ENCODE peak calls at places on chromosomes 4 and X, in five cellular contexts. One of them, this sample, is unnamed.

GRCh38 chr4:19659131-19659530 is 592.6 kb upstream of the SLIT2 start:
- DNase-seq in SK-N-SH: no peak
- DNase-seq in K562: no peak
- DNase-seq in GM12878: no peak
- DNase-seq in HepG2: no peak
- DNase-seq in this sample: no peak

GRCh38 chr4:112348488-112349158 is 51.5 kb downstream of the ALPK1 start:
- DNase-seq in SK-N-SH: peak; percentile 57
- DNase-seq in K562: peak; percentile 14
- DNase-seq in GM12878: no peak
- DNase-seq in HepG2: peak; percentile 65
- DNase-seq in this sample: no peak

GRCh38 chr4:161822174-161822573 is 341.6 kb downstream of the FSTL5 start:
- DNase-seq in SK-N-SH: no peak
- DNase-seq in K562: no peak
- DNase-seq in GM12878: no peak
- DNase-seq in HepG2: no peak
- DNase-seq in this sample: no peak

GRCh38 chrX:9204560-9204959 is 170.6 kb upstream of the FAM9B start:
- DNase-seq in SK-N-SH: no peak
- DNase-seq in K562: no peak
- DNase-seq in GM12878: no peak
- DNase-seq in HepG2: no peak
- DNase-seq in this sample: no peak

GRCh38 chrX:100600769-100601168 is 16.0 kb downstream of the TNMD start:
- DNase-seq in SK-N-SH: no peak
- DNase-seq in K562: no peak
- DNase-seq in GM12878: no peak
- DNase-seq in HepG2: no peak
- DNase-seq in this sample: no peak

GRCh38 chr4:124095596-124095995 is 616.9 kb downstream of the ANKRD50 start:
- DNase-seq in SK-N-SH: no peak
- DNase-seq in K562: no peak
- DNase-seq in GM12878: no peak
- DNase-seq in HepG2: no peak
- DNase-seq in this sample: no peak

GRCh38 chr4:3307891-3308575 is 15.2 kb downstream of the RGS12 start:
- DNase-seq in SK-N-SH: no peak
- DNase-seq in K562: no peak
- DNase-seq in GM12878: no peak
- DNase-seq in HepG2: no peak
- DNase-seq in this sample: no peak

GRCh38 chr4:156098846-156099245 is 145.2 kb upstream of the CTSO start:
- DNase-seq in SK-N-SH: no peak
- DNase-seq in K562: no peak
- DNase-seq in GM12878: no peak
- DNase-seq in HepG2: no peak
- DNase-seq in this sample: no peak

GRCh38 chr4:32136081-32136787 is 1416.1 kb downstream of the PCDH7 start:
- DNase-seq in SK-N-SH: no peak
- DNase-seq in K562: no peak
- DNase-seq in GM12878: no peak
- DNase-seq in HepG2: no peak
- DNase-seq in this sample: no peak

GRCh38 chrX:97267376-97267775 is 383.7 kb downstream of the RPA4 start:
- DNase-seq in SK-N-SH: no peak
- DNase-seq in K562: no peak
- DNase-seq in GM12878: no peak
- DNase-seq in HepG2: no peak
- DNase-seq in this sample: no peak

GRCh38 chr4:167903291-167903721 is 189.0 kb upstream of the ANXA10 start:
- DNase-seq in SK-N-SH: no peak
- DNase-seq in K562: no peak
- DNase-seq in GM12878: no peak
- DNase-seq in HepG2: no peak
- DNase-seq in this sample: no peak

GRCh38 chr4:74278490-74278889 is 29.8 kb upstream of the EPGN start:
- DNase-seq in SK-N-SH: no peak
- DNase-seq in K562: peak; percentile 18
- DNase-seq in GM12878: no peak
- DNase-seq in HepG2: no peak
- DNase-seq in this sample: no peak

GRCh38 chr4:71296945-71297344 is 41.9 kb upstream of the SLC4A4 start:
- DNase-seq in SK-N-SH: no peak
- DNase-seq in K562: no peak
- DNase-seq in GM12878: no peak
- DNase-seq in HepG2: no peak
- DNase-seq in this sample: no peak

GRCh38 chrX:912677-913076 is 282.1 kb downstream of the SHOX start:
- DNase-seq in SK-N-SH: no peak
- DNase-seq in K562: no peak
- DNase-seq in GM12878: no peak
- DNase-seq in HepG2: no peak
- DNase-seq in this sample: no peak

GRCh38 chrX:920234-920799 is 289.7 kb downstream of the SHOX start:
- DNase-seq in SK-N-SH: no peak
- DNase-seq in K562: no peak
- DNase-seq in GM12878: no peak
- DNase-seq in HepG2: no peak
- DNase-seq in this sample: no peak

GRCh38 chrX:916235-916609 is 285.6 kb downstream of the SHOX start:
- DNase-seq in SK-N-SH: no peak
- DNase-seq in K562: no peak
- DNase-seq in GM12878: no peak
- DNase-seq in HepG2: no peak
- DNase-seq in this sample: no peak

GRCh38 chrX:915427-916234 is 285.0 kb downstream of the SHOX start:
- DNase-seq in SK-N-SH: no peak
- DNase-seq in K562: no peak
- DNase-seq in GM12878: no peak
- DNase-seq in HepG2: no peak
- DNase-seq in this sample: no peak
- TF ChIP-seq TAF1 in SK-N-SH: no peak
- TF ChIP-seq TAF1 in K562: no peak
- TF ChIP-seq TAF1 in GM12878: no peak
- TF ChIP-seq TAF1 in HepG2: no peak
- TF ChIP-seq TAF1 in this sample: no peak

DNA sequence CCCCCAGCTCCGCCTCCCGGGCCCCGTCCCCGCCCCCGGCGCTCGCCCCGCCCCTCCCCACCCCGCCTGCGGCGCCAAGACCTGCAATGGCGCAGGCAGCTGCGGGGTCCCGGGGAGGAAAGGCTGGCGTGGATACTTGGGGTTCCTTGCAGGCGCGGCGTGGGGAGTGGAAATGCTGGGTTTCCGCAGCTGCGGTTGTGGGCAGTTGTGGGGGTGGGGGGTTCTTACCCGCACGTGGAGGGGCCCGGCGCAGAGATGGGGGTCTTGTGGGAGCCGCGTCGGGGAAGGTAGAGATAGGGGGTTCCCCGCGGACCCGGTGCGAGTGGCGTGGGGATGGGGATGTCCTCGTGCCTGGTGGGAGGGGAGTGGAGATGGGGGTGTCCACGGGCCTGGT is 678 bp upstream of the ASMTL start:
- DNase-seq in SK-N-SH: no peak
- DNase-seq in K562: no peak
- DNase-seq in GM12878: no peak
- DNase-seq in HepG2: no peak
- DNase-seq in this sample: no peak
- TF ChIP-seq POLR2AphosphoS5 in SK-N-SH: peak; percentile 59
- TF ChIP-seq POLR2AphosphoS5 in K562: no peak
- TF ChIP-seq POLR2AphosphoS5 in GM12878: no peak
- TF ChIP-seq POLR2AphosphoS5 in HepG2: peak; percentile 53
- TF ChIP-seq POLR2AphosphoS5 in this sample: no peak

GRCh38 chrX:12370444-12371089 is 232.3 kb downstream of the FRMPD4 start:
- DNase-seq in SK-N-SH: no peak
- DNase-seq in K562: no peak
- DNase-seq in GM12878: no peak
- DNase-seq in HepG2: no peak
- DNase-seq in this sample: no peak
- TF ChIP-seq TAF1 in SK-N-SH: no peak
- TF ChIP-seq TAF1 in K562: no peak
- TF ChIP-seq TAF1 in GM12878: no peak
- TF ChIP-seq TAF1 in HepG2: no peak
- TF ChIP-seq TAF1 in this sample: no peak

GRCh38 chrX:129544780-129545179 is 4.7 kb downstream of the OCRL start:
- DNase-seq in SK-N-SH: no peak
- DNase-seq in K562: no peak
- DNase-seq in GM12878: no peak
- DNase-seq in HepG2: no peak
- DNase-seq in this sample: no peak
- TF ChIP-seq POLR2AphosphoS5 in SK-N-SH: no peak
- TF ChIP-seq POLR2AphosphoS5 in K562: no peak
- TF ChIP-seq POLR2AphosphoS5 in GM12878: no peak
- TF ChIP-seq POLR2AphosphoS5 in HepG2: no peak
- TF ChIP-seq POLR2AphosphoS5 in this sample: no peak

GRCh38 chrX:17521871-17522693 is 147.1 kb downstream of the NHS start:
- DNase-seq in SK-N-SH: peak; percentile 62
- DNase-seq in K562: peak; percentile 8
- DNase-seq in GM12878: no peak
- DNase-seq in HepG2: no peak
- DNase-seq in this sample: no peak
- TF ChIP-seq TAF1 in SK-N-SH: no peak
- TF ChIP-seq TAF1 in K562: no peak
- TF ChIP-seq TAF1 in GM12878: no peak
- TF ChIP-seq TAF1 in HepG2: no peak
- TF ChIP-seq TAF1 in this sample: no peak

GRCh38 chr4:86891785-86892638 is at the start of gene C4orf36:
- DNase-seq in SK-N-SH: peak; percentile 87
- DNase-seq in K562: peak; percentile 56
- DNase-seq in GM12878: no peak
- DNase-seq in HepG2: no peak
- DNase-seq in this sample: peak; percentile 27
- TF ChIP-seq POLR2AphosphoS5 in SK-N-SH: no peak
- TF ChIP-seq POLR2AphosphoS5 in K562: no peak
- TF ChIP-seq POLR2AphosphoS5 in GM12878: no peak
- TF ChIP-seq POLR2AphosphoS5 in HepG2: no peak
- TF ChIP-seq POLR2AphosphoS5 in this sample: no peak

GRCh38 chr4:21801661-21802355 is 146.8 kb downstream of the KCNIP4 start:
- DNase-seq in SK-N-SH: no peak
- DNase-seq in K562: no peak
- DNase-seq in GM12878: no peak
- DNase-seq in HepG2: no peak
- DNase-seq in this sample: no peak

GRCh38 chr4:21806991-21807390 is 141.6 kb downstream of the KCNIP4 start:
- DNase-seq in SK-N-SH: no peak
- DNase-seq in K562: no peak
- DNase-seq in GM12878: no peak
- DNase-seq in HepG2: no peak
- DNase-seq in this sample: no peak

DNA sequence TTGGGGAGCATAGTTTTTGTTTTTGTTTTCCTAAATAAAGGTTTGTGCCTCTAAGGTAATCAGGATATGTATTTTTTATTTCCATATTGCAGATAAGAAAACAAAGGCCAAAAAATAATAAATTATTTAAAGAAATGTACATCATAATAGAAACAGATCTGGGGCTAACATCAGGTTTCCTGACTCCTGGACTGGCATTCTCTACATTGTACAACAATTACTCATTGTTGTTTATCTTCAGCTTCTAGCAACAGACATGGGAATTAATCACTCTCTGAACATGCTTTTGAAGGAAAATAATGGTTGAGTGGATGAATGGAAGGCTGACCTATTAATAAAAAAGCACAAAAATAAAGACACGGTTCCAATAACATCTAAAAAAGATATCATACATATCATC is 146.2 kb downstream of the KCNIP4 start:
- DNase-seq in SK-N-SH: no peak
- DNase-seq in K562: no peak
- DNase-seq in GM12878: no peak
- DNase-seq in HepG2: no peak
- DNase-seq in this sample: no peak
- TF ChIP-seq TAF1 in SK-N-SH: no peak
- TF ChIP-seq TAF1 in K562: no peak
- TF ChIP-seq TAF1 in GM12878: no peak
- TF ChIP-seq TAF1 in HepG2: no peak
- TF ChIP-seq TAF1 in this sample: no peak

GRCh38 chrX:115560211-115560977 is 580 bp upstream of the PLS3 start:
- DNase-seq in SK-N-SH: no peak
- DNase-seq in K562: no peak
- DNase-seq in GM12878: no peak
- DNase-seq in HepG2: peak; percentile 63
- DNase-seq in this sample: no peak
- TF ChIP-seq POLR2AphosphoS5 in SK-N-SH: no peak
- TF ChIP-seq POLR2AphosphoS5 in K562: no peak
- TF ChIP-seq POLR2AphosphoS5 in GM12878: no peak
- TF ChIP-seq POLR2AphosphoS5 in HepG2: no peak
- TF ChIP-seq POLR2AphosphoS5 in this sample: no peak

GRCh38 chrX:44876076-44876475 is 3.1 kb downstream of the KDM6A start:
- DNase-seq in SK-N-SH: no peak
- DNase-seq in K562: no peak
- DNase-seq in GM12878: no peak
- DNase-seq in HepG2: no peak
- DNase-seq in this sample: no peak
- TF ChIP-seq TAF1 in SK-N-SH: no peak
- TF ChIP-seq TAF1 in K562: no peak
- TF ChIP-seq TAF1 in GM12878: no peak
- TF ChIP-seq TAF1 in HepG2: no peak
- TF ChIP-seq TAF1 in this sample: no peak

GRCh38 chr4:104915864-104916263 is 230.8 kb upstream of the TET2 start:
- DNase-seq in SK-N-SH: no peak
- DNase-seq in K562: no peak
- DNase-seq in GM12878: no peak
- DNase-seq in HepG2: peak; percentile 12
- DNase-seq in this sample: no peak
- TF ChIP-seq POLR2AphosphoS5 in SK-N-SH: no peak
- TF ChIP-seq POLR2AphosphoS5 in K562: no peak
- TF ChIP-seq POLR2AphosphoS5 in GM12878: no peak
- TF ChIP-seq POLR2AphosphoS5 in HepG2: no peak
- TF ChIP-seq POLR2AphosphoS5 in this sample: no peak

This sample was measured in GM12892.